ENCODE peak calls at places on chromosomes 6 and 20, in seven cellular contexts. N is stomach, Q is adrenal gland, S is HCT116, L is body of pancreas, M is IMR-90, G is A549. E is an unnamed sample.

GRCh38 chr6:83536034-83536646 is 23.8 kb downstream of the PRSS35 start:
- DNase-seq in G (peak; percentile 11), M (peak; percentile 53), N (peak; percentile 58), S (peak; percentile 36), L (peak; percentile 55), Q (peak; percentile 81), E (no peak)

GRCh38 chr6:160259143-160259425 is 463 bp upstream of the SLC22A2 start:
- DNase-seq in G (no peak), L (no peak), M (no peak), N (no peak), S (no peak), Q (no peak), E (no peak)

GRCh38 chr20:24696396-24696795 is 227.0 kb downstream of the SYNDIG1 start:
- DNase-seq in Q (peak; percentile 17), G (no peak), L (no peak), S (no peak), M (no peak), N (peak; percentile 4), E (no peak)

GRCh38 chr6:42007753-42008528 is 42.4 kb upstream of the TAF8 start:
- DNase-seq in S (no peak), M (no peak), N (no peak), L (no peak), Q (peak; percentile 54), G (no peak), E (no peak)

GRCh38 chr6:75563032-75563431 is 38.6 kb upstream of the SENP6 start:
- DNase-seq in S (peak; percentile 48), G (peak; percentile 21), L (no peak), Q (no peak), M (peak; percentile 47), N (no peak), E (no peak)

GRCh38 chr6:81768150-81768942 is 15.9 kb upstream of the TENT5A start:
- DNase-seq in M (peak; percentile 32), G (no peak), L (no peak), Q (no peak), N (no peak), S (no peak), E (no peak)

GRCh38 chr6:10733863-10734262 is 11.0 kb downstream of the TMEM14C start:
- DNase-seq in Q (peak; percentile 21), S (no peak), N (no peak), L (no peak), M (no peak), G (no peak), E (no peak)

GRCh38 chr6:144266091-144266649 is 19.0 kb upstream of the UTRN start:
- DNase-seq in L (peak; percentile 76), S (peak; percentile 64), G (peak; percentile 37), M (peak; percentile 76), N (peak; percentile 29), Q (peak; percentile 58), E (peak; percentile 86)

GRCh38 chr6:7535498-7535897 is 6.0 kb upstream of the DSP start:
- DNase-seq in S (no peak), L (no peak), N (no peak), M (peak; percentile 73), Q (no peak), G (no peak), E (no peak)

GRCh38 chr20:24164360-24164759 is 175.8 kb upstream of the GGTLC1 start:
- DNase-seq in Q (no peak), L (no peak), M (no peak), G (peak; percentile 24), S (no peak), N (no peak), E (no peak)

GRCh38 chr20:24959591-24960301 is 10.7 kb downstream of the CST7 start:
- DNase-seq in Q (peak; percentile 21), L (peak; percentile 8), G (no peak), S (no peak), N (peak; percentile 17), M (no peak), E (no peak)

GRCh38 chr20:24778585-24779031 is 170.5 kb upstream of the CST7 start:
- DNase-seq in Q (no peak), G (no peak), M (no peak), S (no peak), N (peak; percentile 81), L (peak; percentile 47), E (no peak)

GRCh38 chr6:26043389-26044139 is 43.7 kb upstream of the HFE start:
- DNase-seq in L (peak; percentile 72), S (no peak), M (peak; percentile 99), G (peak; percentile 36), N (peak; percentile 76), Q (peak; percentile 94), E (peak; percentile 85)

GRCh38 chr20:11917663-11918062 is at the start of gene BTBD3:
- DNase-seq in S (no peak), M (peak; percentile 79), L (peak; percentile 85), Q (peak; percentile 95), G (no peak), N (peak; percentile 83), E (peak; percentile 78)

GRCh38 chr20:45368221-45368980 is 5.4 kb downstream of the SYS1 start:
- DNase-seq in M (no peak), Q (no peak), S (no peak), L (no peak), N (no peak), G (no peak), E (no peak)

GRCh38 chr6:46419576-46420002 is 71.7 kb downstream of the RCAN2 start:
- DNase-seq in S (peak; percentile 60), N (peak; percentile 59), G (peak; percentile 8), Q (peak; percentile 89), M (peak; percentile 67), L (peak; percentile 73), E (peak; percentile 49)

GRCh38 chr6:32191696-32192607 is 491 bp downstream of the GPSM3 start:
- DNase-seq in Q (no peak), G (no peak), N (no peak), M (no peak), L (no peak), S (no peak), E (peak; percentile 66)

GRCh38 chr6:147046131-147046530 is 158.1 kb upstream of the STXBP5 start:
- DNase-seq in Q (no peak), L (no peak), S (no peak), G (no peak), M (peak; percentile 12), N (no peak), E (no peak)

GRCh38 chr20:36845288-36845969 is 30.5 kb upstream of the TLDC2 start:
- DNase-seq in G (no peak), Q (no peak), M (no peak), N (no peak), L (no peak), S (no peak), E (no peak)
- H3K4me1 ChIP-seq in G (peaks cover 36% of the 10 kb centered on the region), Q (peaks cover 19% of the 10 kb centered on the region), M (peaks cover 36% of the 10 kb centered on the region), N (peaks cover 52% of the 10 kb centered on the region), L (peaks cover 12% of the 10 kb centered on the region), S (peaks cover 15% of the 10 kb centered on the region), E (peaks cover 39% of the 10 kb centered on the region)

GRCh38 chr6:15978426-15978825 is 150.5 kb upstream of the MYLIP start:
- DNase-seq in S (no peak), G (no peak), M (no peak), N (no peak), L (no peak), Q (no peak), E (no peak)
- H3K4me3 ChIP-seq in S (no peak overlapping the region), G (no peak overlapping the region), M (no peak overlapping the region), N (no peak overlapping the region), L (no peak overlapping the region), Q (no peak overlapping the region), E (no peak overlapping the region)

GRCh38 chr6:148760143-148760505 is 13.3 kb downstream of the UST start:
- DNase-seq in G (no peak), M (no peak), L (no peak), S (no peak), N (no peak), Q (no peak), E (no peak)

GRCh38 chr6:148757944-148758343 is 11.1 kb downstream of the UST start:
- DNase-seq in M (no peak), N (no peak), S (no peak), L (no peak), Q (no peak), G (no peak), E (no peak)

GRCh38 chr6:148761532-148761951 is 14.7 kb downstream of the UST start:
- DNase-seq in G (no peak), L (no peak), N (no peak), M (peak; percentile 22), Q (no peak), S (no peak), E (no peak)

GRCh38 chr6:148758492-148758891 is 11.7 kb downstream of the UST start:
- DNase-seq in G (no peak), L (no peak), S (no peak), M (no peak), Q (peak; percentile 57), N (no peak), E (no peak)

GRCh38 chr6:148760568-148761531 is 14.0 kb downstream of the UST start:
- DNase-seq in G (no peak), S (no peak), Q (peak; percentile 67), M (peak; percentile 92), L (no peak), N (peak; percentile 35), E (peak; percentile 29)
- TF ChIP-seq POLR2A in G (no peak), S (no peak), Q (no peak), M (peak; percentile 54), L (no peak), N (no peak), E (no peak)

DNA sequence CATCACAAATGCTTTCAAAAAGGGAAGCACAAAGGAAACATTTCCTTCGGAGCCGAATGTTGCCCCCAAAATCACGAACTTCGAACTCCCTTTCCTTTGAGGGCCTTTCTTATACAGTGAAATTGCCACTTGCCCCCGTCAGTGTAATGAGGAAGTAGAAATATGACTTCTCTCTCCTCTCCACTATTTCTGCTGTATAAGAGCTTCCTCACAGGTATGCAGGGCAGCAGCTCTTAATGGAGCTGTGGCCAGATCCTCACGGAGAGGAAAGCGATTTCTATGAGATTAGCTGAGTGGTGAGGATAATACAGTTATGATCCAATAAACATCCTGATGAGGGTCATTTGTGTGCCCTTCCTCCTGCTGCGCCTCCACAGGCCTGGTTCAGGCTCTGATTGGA is 10.8 kb upstream of the CPNE5 start:
- DNase-seq in N (no peak), Q (no peak), L (no peak), S (no peak), M (no peak), G (no peak), E (no peak)
- H3K4me1 ChIP-seq in N (no peaks in the 10 kb centered on the region), Q (no peaks in the 10 kb centered on the region), L (peaks cover 16% of the 10 kb centered on the region), S (no peaks in the 10 kb centered on the region), M (peaks cover 8% of the 10 kb centered on the region), G (no peaks in the 10 kb centered on the region), E (peaks cover 73% of the 10 kb centered on the region)

E was measured in heart left ventricle.